ENCODE peak calls at places on chromosome 18, in ten cellular contexts. W is body of pancreas; X is A549; U is Peyer's patch; K is GM23338; B is AG04450; Y is CD8-positive, alpha-beta memory T cell; M is fibroblast of lung; S is CD4-positive, CD25-positive, alpha-beta regulatory T cell; Z is left ventricle myocardium inferior. J is an unnamed sample.

GRCh38 chr18:54444309-54444914 is 86.7 kb downstream of the C18orf54 start:
- DNase-seq in M (peak), S (no peak), Y (no peak), W (peak), Z (peak), B (peak), X (peak), U (peak), K (peak), J (no peak)

GRCh38 chr18:32975166-32975441 is 202.3 kb upstream of the KLHL14 start:
- DNase-seq in Y (no peak), Z (no peak), K (no peak), W (no peak), B (no peak), X (no peak), U (no peak), S (no peak), M (no peak), J (no peak)

GRCh38 chr18:10841203-10841602 is 308.2 kb downstream of the PIEZO2 start:
- DNase-seq in Y (no peak), S (no peak), X (no peak), M (peak), U (no peak), Z (no peak), B (no peak), K (no peak), W (no peak), J (no peak)

GRCh38 chr18:36179562-36180334 is 7.5 kb upstream of the MOCOS start:
- DNase-seq in K (no peak), Z (peak), W (peak), B (peak), M (peak), U (no peak), X (no peak), S (no peak), Y (no peak), J (no peak)

GRCh38 chr18:58911241-58911640 is 46.6 kb downstream of the ZNF532 start:
- DNase-seq in Z (no peak), S (no peak), K (no peak), U (no peak), W (no peak), Y (no peak), M (no peak), B (no peak), X (no peak), J (no peak)

GRCh38 chr18:50297621-50298442 is 10.3 kb upstream of the CXXC1 start:
- DNase-seq in Y (peak), W (peak), U (peak), M (peak), X (no peak), Z (peak), K (peak), S (peak), B (no peak), J (peak)

GRCh38 chr18:21991081-21991534 is 178.3 kb upstream of the GATA6 start:
- DNase-seq in B (no peak), Y (no peak), U (no peak), M (no peak), Z (no peak), W (no peak), X (no peak), K (peak), S (no peak), J (no peak)

GRCh38 chr18:34023471-34023870 is 201.2 kb downstream of the NOL4 start:
- DNase-seq in S (no peak), K (peak), M (no peak), U (no peak), Z (no peak), B (no peak), X (no peak), Y (no peak), W (no peak), J (no peak)

GRCh38 chr18:650428-650858 is 7.0 kb upstream of the TYMS start:
- DNase-seq in Z (no peak), K (no peak), M (no peak), X (no peak), U (no peak), B (no peak), W (no peak), Y (no peak), S (no peak), J (no peak)

GRCh38 chr18:36448384-36449290 is 151.1 kb downstream of the FHOD3 start:
- DNase-seq in Z (no peak), X (no peak), M (no peak), B (no peak), K (peak), Y (no peak), S (no peak), W (no peak), U (no peak), J (no peak)

DNA sequence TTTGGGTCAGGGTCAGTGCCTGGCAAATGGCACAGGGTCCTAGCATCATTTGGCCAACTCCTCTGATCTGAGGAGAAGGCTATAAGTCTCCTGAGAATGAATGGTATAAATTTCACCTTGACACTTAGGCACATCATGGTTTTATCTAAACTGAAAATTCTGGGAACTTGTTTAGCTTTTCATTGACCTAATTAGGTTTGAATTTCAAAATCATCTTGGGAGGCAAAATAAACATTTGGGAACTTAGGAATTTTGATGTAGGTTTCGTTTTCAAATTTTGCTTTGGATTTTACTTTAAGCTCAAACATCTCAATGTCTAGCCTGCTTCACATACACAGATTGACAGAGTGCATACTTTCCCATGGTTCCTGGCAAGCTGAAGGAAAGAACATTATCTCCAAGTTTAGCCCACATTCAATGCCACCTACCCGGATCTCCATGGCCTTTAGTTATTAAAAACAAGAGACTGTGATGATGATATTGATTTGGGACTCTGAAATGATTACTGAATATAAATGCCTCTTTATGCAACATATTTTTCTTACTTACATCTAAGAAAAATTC is 44.5 kb downstream of the MYOM1 start:
- DNase-seq in B (no peak), K (no peak), U (no peak), M (peak), Z (no peak), X (no peak), S (no peak), W (no peak), Y (no peak), J (no peak)
- H3K27ac ChIP-seq in B (no peak), K (no peak), U (no peak), M (no peak), Z (peak), X (no peak), S (no peak), W (peak), Y (no peak), J (no peak)

GRCh38 chr18:41170346-41170745 is 784.7 kb upstream of the PIK3C3 start:
- DNase-seq in Y (no peak), X (no peak), S (no peak), K (no peak), W (no peak), M (peak), U (no peak), B (no peak), Z (no peak), J (no peak)
- H3K27ac ChIP-seq in Y (no peak), X (no peak), S (no peak), K (no peak), W (no peak), M (no peak), U (no peak), B (no peak), Z (no peak), J (no peak)

DNA sequence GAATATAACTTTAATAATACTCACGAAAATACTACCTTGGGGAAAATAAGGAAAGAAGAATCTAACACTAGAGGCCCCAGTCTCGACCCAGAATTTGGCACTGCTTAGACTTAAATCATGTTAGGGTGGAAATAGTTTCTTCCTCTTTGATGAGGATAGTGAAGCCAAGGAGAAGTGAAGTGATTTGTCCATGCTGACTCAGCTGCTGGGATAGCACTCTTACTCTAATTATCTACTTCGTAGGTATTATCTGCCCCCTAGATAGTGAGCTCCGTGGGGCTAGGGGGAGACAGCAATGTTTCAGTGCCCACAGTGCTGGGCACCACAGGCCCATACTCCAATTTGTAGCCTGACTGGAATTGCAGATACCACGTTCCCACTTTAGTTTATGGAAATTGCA is 2.6 kb downstream of the KCTD1 start:
- DNase-seq in U (no peak), M (no peak), Z (no peak), B (no peak), Y (no peak), X (no peak), W (no peak), K (no peak), S (no peak), J (no peak)
- H3K27ac ChIP-seq in U (no peak), M (no peak), Z (no peak), B (no peak), Y (no peak), X (peak), W (peak), K (no peak), S (no peak), J (no peak)

GRCh38 chr18:24234850-24235418 is 96.1 kb downstream of the CABYR start:
- DNase-seq in W (no peak), M (no peak), X (no peak), K (no peak), S (no peak), U (no peak), B (no peak), Z (no peak), Y (no peak), J (no peak)

GRCh38 chr18:24231773-24232735 is 93.2 kb downstream of the CABYR start:
- DNase-seq in X (no peak), K (no peak), M (peak), Z (no peak), U (no peak), B (no peak), W (no peak), S (no peak), Y (no peak), J (no peak)

GRCh38 chr18:24234330-24234729 is 95.5 kb downstream of the CABYR start:
- DNase-seq in U (no peak), B (no peak), Y (no peak), M (no peak), Z (peak), W (no peak), S (no peak), K (no peak), X (no peak), J (no peak)

GRCh38 chr18:24230766-24231165 is 91.9 kb downstream of the CABYR start:
- DNase-seq in X (no peak), Z (no peak), K (no peak), Y (no peak), S (no peak), B (no peak), M (no peak), W (no peak), U (no peak), J (no peak)

GRCh38 chr18:24232814-24233213 is 94.0 kb downstream of the CABYR start:
- DNase-seq in Y (no peak), K (no peak), S (no peak), W (no peak), Z (no peak), B (no peak), X (no peak), M (no peak), U (no peak), J (no peak)
- H3K27ac ChIP-seq in Y (no peak), K (peak), S (no peak), W (no peak), Z (peak), B (no peak), X (no peak), M (no peak), U (peak), J (no peak)

GRCh38 chr18:70366174-70366573 is 77.3 kb downstream of the SOCS6 start:
- DNase-seq in B (no peak), W (no peak), Y (no peak), X (no peak), Z (no peak), S (no peak), U (no peak), K (peak), M (no peak), J (no peak)

GRCh38 chr18:70366670-70367069 is 77.8 kb downstream of the SOCS6 start:
- DNase-seq in S (no peak), Z (no peak), M (no peak), K (no peak), W (no peak), U (no peak), B (no peak), Y (no peak), X (no peak), J (no peak)

GRCh38 chr18:70362258-70362657 is 73.4 kb downstream of the SOCS6 start:
- DNase-seq in B (no peak), Y (no peak), Z (no peak), M (no peak), X (no peak), S (no peak), W (no peak), K (no peak), U (no peak), J (no peak)

GRCh38 chr18:70363861-70364260 is 75.0 kb downstream of the SOCS6 start:
- DNase-seq in Y (no peak), U (no peak), B (no peak), W (no peak), M (peak), Z (no peak), K (no peak), X (no peak), S (no peak), J (no peak)

DNA sequence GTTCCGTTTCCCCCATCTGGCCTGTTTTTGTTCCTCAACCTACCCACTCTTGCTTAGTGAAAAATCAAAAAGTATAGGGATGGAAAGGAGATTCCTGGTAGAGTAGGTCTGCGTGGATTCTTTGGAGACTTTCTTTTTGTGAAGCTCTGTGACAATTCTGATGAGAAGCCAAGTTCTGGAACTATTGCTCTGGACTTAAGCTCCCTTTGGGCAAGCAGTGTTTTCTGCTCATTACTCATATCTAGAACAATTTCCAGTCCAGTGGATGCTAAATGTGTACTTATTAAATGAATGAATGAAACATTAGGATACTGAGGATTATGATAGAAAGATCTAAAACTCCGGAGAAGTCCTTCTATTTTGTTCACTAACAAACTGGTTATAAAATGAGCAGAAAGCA is 76.5 kb downstream of the SOCS6 start:
- DNase-seq in W (no peak), Y (no peak), X (no peak), B (no peak), U (no peak), S (no peak), M (no peak), Z (no peak), K (no peak), J (no peak)
- H3K27ac ChIP-seq in W (no peak), Y (no peak), X (peak), B (no peak), U (no peak), S (no peak), M (no peak), Z (no peak), K (peak), J (no peak)

GRCh38 chr18:9707381-9708056 is 582 bp upstream of the RAB31 start:
- DNase-seq in U (no peak), X (no peak), W (no peak), B (no peak), K (peak), Y (no peak), S (no peak), M (peak), Z (no peak), J (no peak)
- H3K27ac ChIP-seq in U (peak), X (peak), W (no peak), B (peak), K (no peak), Y (peak), S (no peak), M (peak), Z (peak), J (no peak)

GRCh38 chr18:45967007-45967706 is at the start of gene EPG5:
- DNase-seq in B (peak), X (peak), W (peak), S (peak), K (peak), Y (peak), Z (peak), M (peak), U (peak), J (peak)

GRCh38 chr18:45958027-45958426 is 9.1 kb downstream of the EPG5 start:
- DNase-seq in S (no peak), U (no peak), W (no peak), M (no peak), X (no peak), K (no peak), Z (no peak), Y (no peak), B (no peak), J (no peak)

GRCh38 chr18:45962461-45962860 is 4.7 kb downstream of the EPG5 start:
- DNase-seq in Z (no peak), M (peak), K (no peak), S (peak), W (no peak), X (no peak), U (no peak), B (no peak), Y (peak), J (peak)

GRCh38 chr18:45958730-45959129 is 8.4 kb downstream of the EPG5 start:
- DNase-seq in B (no peak), W (no peak), Z (no peak), K (no peak), U (no peak), X (no peak), S (no peak), M (no peak), Y (no peak), J (no peak)

GRCh38 chr18:45962866-45963265 is 4.3 kb downstream of the EPG5 start:
- DNase-seq in W (no peak), U (no peak), Y (no peak), B (no peak), Z (no peak), S (no peak), X (no peak), K (no peak), M (peak), J (peak)
- H3K27ac ChIP-seq in W (no peak), U (peak), Y (no peak), B (peak), Z (peak), S (peak), X (no peak), K (no peak), M (peak), J (peak)

DNA sequence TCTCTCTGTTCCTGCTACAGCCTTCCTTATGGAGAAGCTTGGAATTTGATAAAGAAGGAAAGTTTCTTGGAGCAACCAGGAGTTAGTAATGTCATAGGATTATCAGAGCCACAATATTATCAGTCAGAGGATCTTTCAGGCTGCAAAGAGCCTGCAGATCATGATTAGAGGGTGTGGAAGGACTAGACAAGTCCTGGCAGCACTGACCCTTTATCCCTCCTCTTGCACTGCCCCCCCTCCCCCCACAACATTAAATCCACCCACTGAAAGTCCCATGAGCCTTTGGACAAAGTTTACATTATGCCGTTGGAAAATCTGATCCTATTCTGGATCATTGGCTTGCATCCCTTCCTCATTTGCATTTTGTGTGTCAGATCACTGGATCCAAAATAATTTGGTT is 18.7 kb upstream of the IMPA2 start:
- DNase-seq in K (no peak), X (no peak), Z (no peak), S (no peak), W (no peak), Y (no peak), B (no peak), U (no peak), M (no peak), J (no peak)
- H3K27ac ChIP-seq in K (no peak), X (peak), Z (no peak), S (no peak), W (no peak), Y (no peak), B (no peak), U (peak), M (no peak), J (no peak)